ENCODE peak calls at places on chromosome 14, in seven cellular contexts. C is LNCaP clone FGC, U is uterus, J is HL-60, P is transverse colon, M is colonic mucosa, I is SJSA1. B is an unnamed sample.

GRCh38 chr14:26180221-26180620 is 417.6 kb downstream of the NOVA1 start:
- DNase-seq in C (no peak), U (no peak), J (no peak), P (no peak), M (no peak), I (no peak), B (no peak)

GRCh38 chr14:79708991-79709390 is 502.3 kb downstream of the DIO2 start:
- DNase-seq in C (no peak), U (no peak), J (no peak), P (no peak), M (no peak), I (peak), B (peak)

GRCh38 chr14:96829791-96830190 is 32.6 kb downstream of the VRK1 start:
- DNase-seq in C (no peak), U (no peak), J (no peak), P (no peak), M (no peak), I (no peak), B (no peak)

GRCh38 chr14:55372423-55372822 is 39.2 kb downstream of the ATG14 start:
- DNase-seq in C (no peak), U (no peak), J (no peak), P (no peak), M (no peak), I (no peak), B (no peak)

GRCh38 chr14:80264698-80265097 is 53.4 kb upstream of the DIO2 start:
- DNase-seq in C (peak), U (no peak), J (no peak), P (no peak), M (no peak), I (no peak), B (no peak)

GRCh38 chr14:21860172-21860571 is 186.6 kb upstream of the OR4E1 start:
- DNase-seq in C (no peak), U (no peak), J (no peak), P (no peak), M (no peak), I (no peak), B (no peak)

GRCh38 chr14:103169954-103170353 is 46.7 kb downstream of the TNFAIP2 start:
- DNase-seq in C (no peak), U (no peak), J (no peak), P (no peak), M (no peak), I (no peak), B (no peak)

GRCh38 chr14:98204139-98204538 is 1067.9 kb downstream of the BCL11B start:
- DNase-seq in C (no peak), U (no peak), J (no peak), P (no peak), M (no peak), I (no peak), B (no peak)

GRCh38 chr14:59356783-59357182 is 108.4 kb downstream of the GPR135 start:
- DNase-seq in C (no peak), U (no peak), J (no peak), P (no peak), M (no peak), I (no peak), B (no peak)

GRCh38 chr14:88841741-88842140 is 17.3 kb downstream of the TTC8 start:
- DNase-seq in C (no peak), U (no peak), J (no peak), P (no peak), M (no peak), I (no peak), B (no peak)

GRCh38 chr14:102239231-102239630 is 65.7 kb downstream of the MOK start:
- DNase-seq in C (no peak), U (no peak), J (no peak), P (no peak), M (no peak), I (no peak), B (no peak)

GRCh38 chr14:24171422-24172260 is at the start of gene REC8:
- DNase-seq in C (no peak), U (peak), J (no peak), P (peak), M (peak), I (no peak), B (peak)
- H3K4me3 ChIP-seq in C (no peak), U (peak), J (no peak), P (no peak), M (peak), I (no peak), B (peak)

GRCh38 chr14:30564235-30564867 is 5.4 kb downstream of the G2E3 start:
- DNase-seq in C (no peak), U (no peak), J (no peak), P (no peak), M (no peak), I (no peak), B (no peak)

GRCh38 chr14:30558362-30558674 is 640 bp upstream of the G2E3 start:
- DNase-seq in C (no peak), U (no peak), J (no peak), P (no peak), M (no peak), I (no peak), B (no peak)

GRCh38 chr14:30558675-30559555 is at the start of gene G2E3:
- DNase-seq in C (peak), U (peak), J (peak), P (peak), M (peak), I (peak), B (peak)

GRCh38 chr14:30559638-30560071 is 697 bp downstream of the G2E3 start:
- DNase-seq in C (no peak), U (no peak), J (no peak), P (no peak), M (no peak), I (peak), B (no peak)

DNA sequence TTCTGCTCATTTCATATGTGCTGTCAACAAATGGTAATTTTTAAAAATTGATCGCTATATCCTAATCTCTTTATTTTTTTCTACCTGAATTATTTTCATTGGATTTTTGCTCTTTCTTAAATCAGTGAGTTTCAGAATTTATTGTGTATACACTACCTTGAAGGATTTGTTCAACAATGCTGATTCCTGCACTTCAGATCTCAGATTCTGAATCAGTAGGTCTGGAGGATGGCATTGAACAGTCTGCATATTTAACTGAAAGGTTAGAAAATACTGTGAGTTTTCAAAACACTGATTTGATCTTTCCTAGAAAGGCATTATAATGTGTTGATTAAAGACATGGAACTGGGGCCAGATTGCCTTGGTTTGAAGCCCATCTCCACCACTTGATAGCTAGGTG is 1.6 kb downstream of the G2E3 start:
- DNase-seq in C (no peak), U (no peak), J (no peak), P (no peak), M (no peak), I (no peak), B (no peak)
- H3K4me3 ChIP-seq in C (peak), U (no peak), J (peak), P (no peak), M (no peak), I (peak), B (peak)

DNA sequence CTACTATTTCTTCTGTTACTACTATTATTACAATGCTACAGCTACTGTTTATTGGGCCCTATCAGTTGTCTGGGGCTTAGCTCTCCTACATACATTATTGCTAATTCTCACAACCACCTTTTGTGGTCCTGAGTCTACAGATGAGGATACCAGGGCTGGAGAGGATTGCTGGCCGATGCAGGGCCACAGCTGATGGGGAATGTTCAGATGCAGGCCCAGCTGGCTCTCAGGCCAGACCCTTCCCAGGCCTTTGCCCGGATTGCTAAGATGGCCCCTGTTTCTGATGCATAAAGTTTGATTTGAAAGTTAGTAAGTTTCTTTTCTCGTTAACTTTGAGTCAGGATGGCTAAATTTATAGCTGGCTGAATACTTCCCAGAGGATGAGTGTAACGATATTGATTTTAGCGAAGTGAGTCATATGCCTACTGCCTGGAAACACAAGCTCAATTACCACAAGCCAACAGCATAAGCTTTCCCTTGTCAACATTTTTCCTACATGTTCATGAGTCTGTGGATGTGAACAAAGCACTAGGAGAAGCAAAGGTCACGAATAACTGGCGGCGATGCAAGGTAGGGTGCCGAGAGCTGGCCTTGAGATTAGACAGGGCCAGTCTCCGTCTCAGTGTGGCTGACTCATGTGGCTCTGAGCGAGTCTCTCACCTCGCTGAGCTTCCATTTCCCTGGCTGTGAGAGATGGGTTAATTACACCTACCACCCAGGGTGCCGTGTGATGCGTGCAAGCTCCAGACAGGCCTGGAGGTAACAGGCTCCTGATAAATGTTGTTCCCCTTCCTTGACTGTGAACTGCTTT is 111.0 kb downstream of the BEGAIN start:
- DNase-seq in C (no peak), U (no peak), J (no peak), P (peak), M (peak), I (peak), B (peak)
- H3K4me3 ChIP-seq in C (no peak), U (no peak), J (no peak), P (no peak), M (no peak), I (no peak), B (no peak)

GRCh38 chr14:92510972-92511371 is 2.6 kb upstream of the RIN3 start:
- DNase-seq in C (no peak), U (no peak), J (no peak), P (no peak), M (no peak), I (no peak), B (no peak)
- H3K4me3 ChIP-seq in C (no peak), U (no peak), J (no peak), P (no peak), M (no peak), I (no peak), B (no peak)

DNA sequence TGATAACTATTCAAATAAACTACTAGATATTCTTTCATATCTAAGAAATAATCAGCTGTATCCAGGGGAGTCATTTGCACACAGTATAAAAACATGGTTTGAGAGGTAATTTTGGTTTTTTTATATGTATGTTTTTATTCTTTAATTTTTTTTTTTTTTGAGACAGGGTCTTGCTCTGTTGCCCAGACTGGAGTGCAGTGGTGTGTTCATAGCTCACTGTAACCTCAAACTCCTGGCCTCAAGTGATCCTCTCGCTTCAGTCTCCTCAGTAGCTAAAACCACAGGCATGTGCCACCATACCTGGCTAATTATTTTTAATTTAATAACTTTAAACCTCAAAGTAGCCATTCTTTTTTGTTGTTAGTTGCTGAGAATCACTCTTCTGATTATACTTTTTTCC is 1.8 kb downstream of the PRORP start:
- DNase-seq in C (no peak), U (no peak), J (no peak), P (no peak), M (no peak), I (no peak), B (no peak)
- H3K4me3 ChIP-seq in C (no peak), U (no peak), J (no peak), P (no peak), M (no peak), I (no peak), B (no peak)

DNA sequence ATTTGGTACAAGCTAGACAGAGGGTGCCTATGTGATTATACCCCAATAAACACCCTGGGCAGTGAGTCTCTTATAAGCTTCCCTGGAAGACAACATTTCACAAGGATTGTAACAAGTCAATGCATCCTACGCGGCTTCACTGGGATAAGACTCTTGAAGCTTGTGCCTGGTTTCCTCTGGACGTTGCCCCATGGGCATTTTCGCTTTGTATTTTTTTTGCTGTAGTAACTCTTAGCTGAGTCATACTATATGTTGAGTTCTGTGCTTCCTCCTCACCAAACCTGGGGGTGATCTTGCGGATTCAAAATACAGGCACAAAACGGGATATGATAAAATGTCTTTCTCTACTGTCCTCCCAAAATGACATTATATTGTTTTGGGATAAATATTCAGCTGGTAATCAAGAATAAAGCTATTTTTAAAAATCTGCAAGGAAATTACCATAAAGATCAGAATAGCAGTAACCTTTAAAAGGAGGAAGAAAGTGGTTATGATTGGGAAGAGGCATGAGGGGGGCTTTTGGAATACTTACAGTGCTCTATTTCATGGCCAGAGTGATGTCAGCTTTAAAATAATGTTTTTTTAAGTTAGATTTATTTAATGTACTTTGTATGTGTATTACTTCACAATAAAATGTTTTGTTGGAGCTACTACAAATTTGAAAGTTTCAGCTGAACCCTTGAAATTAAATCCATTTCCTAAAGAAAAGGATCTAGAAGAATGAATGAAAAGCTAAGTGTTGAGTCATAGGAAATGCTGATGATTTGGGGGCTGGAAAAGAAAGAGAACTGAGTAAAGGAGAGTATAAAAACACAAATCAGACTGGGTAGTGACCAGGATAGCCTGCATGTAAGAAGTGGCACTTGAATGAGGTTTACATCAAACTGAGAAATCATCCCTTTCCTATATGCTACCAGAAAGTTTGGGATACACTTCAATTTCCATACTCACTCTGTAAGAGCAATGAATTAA is 14.7 kb downstream of the BTBD7 start:
- DNase-seq in C (no peak), U (no peak), J (peak), P (peak), M (no peak), I (no peak), B (no peak)
- H3K4me3 ChIP-seq in C (no peak), U (no peak), J (no peak), P (no peak), M (no peak), I (no peak), B (no peak)

DNA sequence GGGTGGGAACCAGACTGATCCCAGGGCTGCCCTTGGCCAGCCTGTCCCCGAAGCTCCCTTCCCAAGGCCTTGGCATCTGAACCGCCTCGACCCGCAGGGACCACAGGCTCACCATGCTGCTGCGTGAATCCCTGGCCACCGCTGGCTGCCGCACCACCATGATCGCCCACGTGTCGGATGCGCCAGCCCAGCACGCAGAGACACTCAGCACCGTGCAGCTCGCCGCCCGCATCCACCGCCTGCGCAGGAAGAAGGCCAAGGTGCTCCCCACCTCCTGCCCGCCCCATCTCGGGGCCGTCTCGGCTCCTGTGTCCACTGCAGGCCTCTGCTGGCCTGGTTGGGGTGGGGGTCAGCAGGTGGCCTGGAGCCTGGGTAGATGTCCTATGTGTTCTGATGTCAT is 35.7 kb downstream of the KIF26A start:
- DNase-seq in C (no peak), U (no peak), J (no peak), P (no peak), M (no peak), I (no peak), B (no peak)
- H3K4me3 ChIP-seq in C (no peak), U (no peak), J (no peak), P (no peak), M (no peak), I (no peak), B (no peak)

DNA sequence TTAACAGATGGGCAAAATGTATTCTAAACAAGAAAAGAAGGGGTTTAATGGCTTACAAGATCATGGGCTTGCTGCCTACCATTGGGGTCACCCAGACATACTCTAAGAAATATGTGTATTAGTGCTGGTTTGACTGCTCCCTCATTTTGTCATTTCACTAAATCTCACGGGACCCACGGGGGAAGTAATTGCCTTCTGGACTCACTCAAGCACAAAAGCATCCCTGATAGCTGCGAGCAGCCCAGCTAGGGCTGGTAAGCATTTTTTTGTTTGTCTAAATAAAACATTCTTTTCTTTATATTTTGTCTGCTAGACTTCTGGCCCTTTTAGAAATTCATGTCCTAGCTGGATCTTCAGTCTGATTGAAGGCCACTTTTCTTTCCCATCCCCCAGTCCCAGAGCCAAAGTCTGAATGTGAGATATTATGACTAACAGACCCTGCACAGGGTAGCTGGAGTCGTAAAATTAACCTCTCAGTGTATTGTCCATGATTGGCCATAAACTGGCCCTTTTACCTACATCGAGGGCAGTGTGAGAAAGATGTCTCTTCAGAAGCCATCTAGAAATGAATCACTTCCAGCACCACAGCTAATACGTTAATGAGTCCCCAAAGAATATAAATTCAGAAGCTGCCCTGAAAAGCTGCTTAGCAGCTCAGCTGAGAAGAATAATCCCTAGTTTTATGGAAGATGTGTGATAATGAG is 55.4 kb upstream of the GTF2A1 start:
- DNase-seq in C (no peak), U (no peak), J (no peak), P (no peak), M (no peak), I (no peak), B (peak)
- H3K4me3 ChIP-seq in C (no peak), U (no peak), J (no peak), P (no peak), M (no peak), I (no peak), B (no peak)

DNA sequence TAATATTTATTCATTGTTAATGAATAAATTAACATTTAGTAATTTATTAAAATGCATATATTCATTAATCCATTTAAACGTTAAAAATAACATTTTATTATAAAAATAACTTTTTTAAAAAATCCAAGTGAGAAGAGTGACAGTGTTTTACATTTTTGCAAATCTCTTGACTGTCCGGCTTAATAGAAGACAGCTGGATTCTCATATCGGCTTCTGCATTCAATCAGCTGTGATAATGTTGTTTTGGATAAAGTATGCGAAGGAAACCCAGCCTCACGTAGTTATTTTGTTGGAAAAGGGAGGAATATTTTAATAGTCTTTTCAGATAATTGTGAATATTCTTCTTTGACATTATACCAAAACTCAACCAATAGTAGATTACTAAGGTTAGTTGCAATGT is 276.6 kb downstream of the ZFP36L1 start:
- DNase-seq in C (no peak), U (no peak), J (no peak), P (no peak), M (no peak), I (no peak), B (no peak)
- H3K4me3 ChIP-seq in C (no peak), U (no peak), J (no peak), P (no peak), M (no peak), I (no peak), B (no peak)

B was measured in retinal pigment epithelial cell.